ENCODE peak calls at places on chromosomes 12 and 14, in five cellular contexts. K is hepatocyte, N is AG10803, D is DND-41, O is heart right ventricle. B is an unnamed sample.

GRCh38 chr14:99729991-99730875 is 46.1 kb downstream of the CYP46A1 start:
- DNase-seq in N (peak; percentile 9), D (no peak), O (peak; percentile 80), K (peak; percentile 88), B (no peak)

GRCh38 chr12:4111010-4111409 is 162.6 kb upstream of the CCND2 start:
- DNase-seq in D (no peak), N (no peak), O (no peak), K (no peak), B (no peak)

GRCh38 chr12:52052471-52053186 is 1.4 kb downstream of the NR4A1 start:
- DNase-seq in O (no peak), K (peak; percentile 21), D (peak; percentile 10), N (no peak), B (peak; percentile 69)

GRCh38 chr12:102539651-102540553 is 59.5 kb upstream of the IGF1 start:
- DNase-seq in D (no peak), N (peak; percentile 93), O (no peak), K (peak; percentile 69), B (no peak)

GRCh38 chr14:65373011-65373670 is 39.4 kb upstream of the FUT8 start:
- DNase-seq in K (no peak), N (no peak), O (no peak), D (no peak), B (no peak)

GRCh38 chr14:102088012-102088792 is 1.4 kb upstream of the HSP90AA1 start:
- DNase-seq in N (peak; percentile 29), K (peak; percentile 41), O (peak; percentile 52), D (peak; percentile 90), B (peak; percentile 78)

GRCh38 chr12:131860472-131861260 is 32.5 kb downstream of the MMP17 start:
- DNase-seq in D (no peak), K (peak; percentile 90), N (peak; percentile 86), O (peak; percentile 49), B (no peak)

GRCh38 chr12:65155784-65156183 is 13.6 kb upstream of the LEMD3 start:
- DNase-seq in O (no peak), K (no peak), D (no peak), N (no peak), B (no peak)

GRCh38 chr14:23442721-23443356 is 7.4 kb upstream of the MYH7 start:
- DNase-seq in N (no peak), O (peak; percentile 64), D (no peak), K (no peak), B (no peak)

GRCh38 chr12:116855744-116856470 is 25.3 kb downstream of the HRK start:
- DNase-seq in D (no peak), O (no peak), K (no peak), N (no peak), B (no peak)

GRCh38 chr12:109130755-109131521 is 14.6 kb downstream of the ACACB start:
- DNase-seq in N (no peak), O (peak; percentile 76), K (no peak), D (no peak), B (no peak)

GRCh38 chr14:95388699-95389098 is 69.0 kb upstream of the CLMN start:
- DNase-seq in K (no peak), D (no peak), N (no peak), O (no peak), B (no peak)

GRCh38 chr12:20280515-20280914 is 87.8 kb upstream of the PDE3A start:
- DNase-seq in D (no peak), N (no peak), K (no peak), O (no peak), B (no peak)

GRCh38 chr12:72273851-72274284 is 1.7 kb downstream of the TRHDE start:
- DNase-seq in O (peak; percentile 12), K (no peak), D (no peak), N (no peak), B (no peak)

GRCh38 chr12:43858096-43858495 is 22.2 kb downstream of the TMEM117 start:
- DNase-seq in K (no peak), O (no peak), D (no peak), N (no peak), B (no peak)

GRCh38 chr12:107122452-107122958 is 29.2 kb upstream of the CRY1 start:
- DNase-seq in D (no peak), K (no peak), N (no peak), O (no peak), B (no peak)

GRCh38 chr14:65206448-65207096 is 104.3 kb upstream of the MAX start:
- DNase-seq in D (peak; percentile 52), O (no peak), K (no peak), N (peak; percentile 63), B (peak; percentile 39)

GRCh38 chr12:15837141-15837781 is 44.9 kb upstream of the STRAP start:
- DNase-seq in D (no peak), N (peak; percentile 95), K (no peak), O (no peak), B (no peak)

GRCh38 chr12:5222011-5222461 is 178.4 kb downstream of the KCNA5 start:
- DNase-seq in O (no peak), D (no peak), N (no peak), K (no peak), B (no peak)

GRCh38 chr12:58539295-58539694 is 381.0 kb downstream of the LRIG3 start:
- DNase-seq in K (no peak), N (no peak), O (no peak), D (no peak), B (no peak)

GRCh38 chr12:108806921-108807320 is 50.5 kb downstream of the SSH1 start:
- DNase-seq in K (no peak), N (no peak), D (no peak), O (no peak), B (no peak)

GRCh38 chr14:99574099-99574880 is 29.7 kb downstream of the CCDC85C start:
- DNase-seq in N (peak; percentile 66), O (peak; percentile 47), K (peak; percentile 77), D (no peak), B (no peak)

GRCh38 chr14:53509227-53509822 is 356.2 kb upstream of the DDHD1 start:
- DNase-seq in D (peak; percentile 12), O (peak; percentile 23), K (peak; percentile 75), N (peak; percentile 53), B (no peak)

GRCh38 chr14:50533314-50533705 is 941 bp upstream of the MAP4K5 start:
- DNase-seq in D (no peak), O (no peak), K (no peak), N (no peak), B (no peak)

GRCh38 chr12:8661751-8662150 is 875 bp downstream of the MFAP5 start:
- DNase-seq in O (no peak), K (no peak), N (peak; percentile 40), D (no peak), B (no peak)

GRCh38 chr12:101695698-101696097 is 1.7 kb upstream of the CHPT1 start:
- DNase-seq in D (no peak), O (no peak), N (peak; percentile 47), K (no peak), B (no peak)

GRCh38 chr12:72467985-72468384 is 195.8 kb downstream of the TRHDE start:
- DNase-seq in O (no peak), K (no peak), N (no peak), D (no peak), B (no peak)

GRCh38 chr12:65895759-65896656 is 71.7 kb downstream of the HMGA2 start:
- DNase-seq in N (no peak), K (peak; percentile 28), O (no peak), D (no peak), B (no peak)

GRCh38 chr12:85509857-85510256 is 229.8 kb downstream of the ALX1 start:
- DNase-seq in D (no peak), K (no peak), O (no peak), N (no peak), B (no peak)

GRCh38 chr14:36271939-36272907 is 48.2 kb downstream of the MBIP start:
- DNase-seq in O (no peak), D (no peak), K (no peak), N (peak; percentile 5), B (no peak)

GRCh38 chr14:69606816-69607215 is 4.6 kb upstream of the SUSD6 start:
- DNase-seq in N (no peak), O (no peak), D (no peak), K (no peak), B (no peak)
- H3K4me3 ChIP-seq in N (no peak overlapping the region), O (no peak overlapping the region), D (no peak overlapping the region), K (no peak overlapping the region), B (no peak overlapping the region)

GRCh38 chr12:6772729-6773661 is 675 bp downstream of the LAG3 start:
- DNase-seq in O (no peak), D (no peak), N (no peak), K (no peak), B (no peak)
- H3K4me3 ChIP-seq in O (peak overlapping the region; percentile 13), D (no peak overlapping the region), N (no peak overlapping the region), K (no peak overlapping the region), B (no peak overlapping the region)

GRCh38 chr12:119308743-119309456 is 25.6 kb upstream of the CCDC60 start:
- DNase-seq in K (no peak), O (peak; percentile 42), N (no peak), D (no peak), B (no peak)
- H3K4me3 ChIP-seq in K (no peak overlapping the region), O (no peak overlapping the region), N (no peak overlapping the region), D (no peak overlapping the region), B (no peak overlapping the region)

DNA sequence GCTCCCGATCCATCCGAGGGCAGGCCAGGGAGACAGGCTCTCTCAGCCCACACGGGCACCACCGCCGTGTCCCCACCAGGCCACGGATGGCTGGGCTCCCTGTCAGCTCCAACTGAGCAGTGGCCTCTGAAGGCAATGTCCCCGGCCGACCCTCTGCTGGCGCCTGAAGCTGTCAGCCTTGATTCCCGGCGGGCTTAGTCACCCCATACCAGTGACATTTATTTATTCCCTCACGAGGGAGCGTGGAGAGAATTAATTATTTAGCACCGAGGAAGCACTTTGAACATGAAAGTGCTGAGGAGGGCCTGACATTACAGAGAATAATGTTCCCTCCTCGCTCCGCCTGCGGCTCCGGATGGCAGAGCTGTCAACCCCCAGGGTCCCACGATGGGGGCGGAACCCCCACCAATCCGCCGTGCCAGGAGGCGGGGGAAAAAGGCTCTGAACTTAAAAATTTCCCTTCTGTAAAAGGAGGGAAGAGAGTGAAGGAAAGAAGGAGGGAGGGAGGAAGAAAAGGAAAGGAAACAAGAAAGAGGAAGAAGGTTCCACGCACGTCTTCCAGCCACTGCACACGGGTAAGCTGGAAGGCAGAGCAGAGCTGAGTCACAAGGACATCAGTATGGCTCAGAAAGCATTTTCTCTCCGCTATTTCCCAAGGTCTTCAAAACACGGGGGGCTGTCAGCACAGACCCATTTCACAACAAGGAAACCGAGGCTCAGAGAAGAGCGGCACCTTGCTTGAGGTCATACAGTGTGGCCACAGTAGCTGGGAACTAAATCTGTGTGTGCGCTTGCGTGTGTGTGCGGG is 108.7 kb upstream of the NCOR2 start:
- DNase-seq in N (peak; percentile 73), D (no peak), O (peak; percentile 51), K (no peak), B (no peak)
- H3K4me3 ChIP-seq in N (peak overlapping the region; percentile 31), D (no peak overlapping the region), O (no peak overlapping the region), K (no peak overlapping the region), B (no peak overlapping the region)

GRCh38 chr14:62081012-62081612 is 318.9 kb downstream of the SNAPC1 start:
- DNase-seq in D (no peak), O (no peak), N (no peak), K (no peak), B (no peak)
- H3K4me3 ChIP-seq in D (no peak overlapping the region), O (no peak overlapping the region), N (no peak overlapping the region), K (no peak overlapping the region), B (no peak overlapping the region)

GRCh38 chr14:20799444-20799843 is 3.2 kb downstream of the RNASE1 start:
- DNase-seq in N (no peak), O (no peak), D (no peak), K (no peak), B (no peak)
- H3K4me3 ChIP-seq in N (no peak overlapping the region), O (peak overlapping the region; percentile 64), D (no peak overlapping the region), K (no peak overlapping the region), B (no peak overlapping the region)